ENCODE peak calls at places on chromosomes 1 and 21, in six cellular contexts. A, M, W, E, V and C are unnamed samples.

GRCh38 chr1:109705411-109705810 is 6.6 kb upstream of the GSTM5 start:
- DNase-seq in A (no peak), M (no peak), W (no peak), E (no peak), V (no peak), C (no peak)

GRCh38 chr1:15197591-15198447 is 44.3 kb downstream of the TMEM51 start:
- DNase-seq in A (no peak), M (no peak), W (no peak), E (peak), V (no peak), C (no peak)

GRCh38 chr21:28959367-28960099 is 33.1 kb downstream of the LTN1 start:
- DNase-seq in A (no peak), M (no peak), W (no peak), E (no peak), V (peak), C (peak)

GRCh38 chr1:183885142-183885735 is 80.3 kb downstream of the RGL1 start:
- DNase-seq in A (no peak), M (no peak), W (no peak), E (no peak), V (no peak), C (no peak)

GRCh38 chr1:203045821-203046594 is 19.7 kb downstream of the PPFIA4 start:
- DNase-seq in A (no peak), M (no peak), W (no peak), E (peak), V (no peak), C (no peak)

GRCh38 chr1:67830226-67830625 is 3.0 kb downstream of the GNG12 start:
- DNase-seq in A (no peak), M (no peak), W (no peak), E (no peak), V (no peak), C (no peak)

GRCh38 chr1:61169634-61170033 is 87.3 kb downstream of the NFIA start:
- DNase-seq in A (no peak), M (no peak), W (no peak), E (no peak), V (no peak), C (no peak)

GRCh38 chr1:111142358-111142975 is 2.4 kb downstream of the CEPT1 start:
- DNase-seq in A (no peak), M (no peak), W (no peak), E (no peak), V (no peak), C (no peak)

GRCh38 chr1:162550925-162551324 is 10.6 kb upstream of the UAP1 start:
- DNase-seq in A (no peak), M (no peak), W (no peak), E (no peak), V (no peak), C (no peak)

GRCh38 chr1:185483647-185484450 is 166.8 kb upstream of the IVNS1ABP start:
- DNase-seq in A (no peak), M (no peak), W (no peak), E (no peak), V (peak), C (peak)

GRCh38 chr1:34359411-34359810 is 182.7 kb downstream of the C1orf94 start:
- DNase-seq in A (no peak), M (no peak), W (no peak), E (no peak), V (no peak), C (no peak)

GRCh38 chr21:36030581-36031189 is 29.6 kb downstream of the SETD4 start:
- DNase-seq in A (no peak), M (no peak), W (no peak), E (no peak), V (peak), C (no peak)

GRCh38 chr1:171252482-171252881 is 4.2 kb downstream of the FMO1 start:
- DNase-seq in A (no peak), M (peak), W (no peak), E (no peak), V (no peak), C (no peak)

GRCh38 chr1:23825076-23825761 is at the start of gene HMGCL:
- DNase-seq in A (peak), M (peak), W (peak), E (peak), V (peak), C (peak)

GRCh38 chr1:52238887-52239707 is 97.2 kb downstream of the ZFYVE9 start:
- DNase-seq in A (no peak), M (no peak), W (no peak), E (no peak), V (peak), C (no peak)

GRCh38 chr1:183567584-183567983 is 22.7 kb downstream of the NCF2 start:
- DNase-seq in A (no peak), M (no peak), W (no peak), E (peak), V (peak), C (no peak)

GRCh38 chr1:3822421-3822820 is 26.1 kb upstream of the LRRC47 start:
- DNase-seq in A (no peak), M (no peak), W (no peak), E (no peak), V (no peak), C (no peak)

GRCh38 chr1:108962681-108963051 is 618 bp downstream of the CLCC1 start:
- DNase-seq in A (no peak), M (peak), W (peak), E (no peak), V (no peak), C (no peak)

GRCh38 chr1:164058192-164058591 is 500.8 kb upstream of the PBX1 start:
- DNase-seq in A (no peak), M (no peak), W (no peak), E (no peak), V (no peak), C (no peak)

GRCh38 chr1:41540886-41541591 is 56.6 kb upstream of the EDN2 start:
- DNase-seq in A (no peak), M (no peak), W (no peak), E (peak), V (peak), C (no peak)

GRCh38 chr1:89499320-89499719 is 25.3 kb upstream of the LRRC8B start:
- DNase-seq in A (no peak), M (no peak), W (no peak), E (no peak), V (no peak), C (no peak)

GRCh38 chr1:168178638-168179410 is at the start of gene TIPRL:
- DNase-seq in A (peak), M (peak), W (peak), E (peak), V (peak), C (peak)

GRCh38 chr1:193421487-193421886 is 235.1 kb upstream of the B3GALT2 start:
- DNase-seq in A (no peak), M (no peak), W (no peak), E (no peak), V (no peak), C (no peak)

GRCh38 chr1:30868833-30869435 is 39.6 kb downstream of the SDC3 start:
- DNase-seq in A (no peak), M (no peak), W (no peak), E (no peak), V (no peak), C (no peak)

GRCh38 chr1:97999320-97999719 is 78.5 kb upstream of the DPYD start:
- DNase-seq in A (no peak), M (no peak), W (no peak), E (no peak), V (peak), C (no peak)

GRCh38 chr1:168819668-168820067 is 90.7 kb upstream of the DPT start:
- DNase-seq in A (no peak), M (no peak), W (no peak), E (no peak), V (no peak), C (no peak)

GRCh38 chr21:33111577-33111976 is 41.6 kb downstream of the OLIG1 start:
- DNase-seq in A (no peak), M (no peak), W (no peak), E (no peak), V (no peak), C (no peak)

GRCh38 chr1:62841587-62842169 is 57.7 kb downstream of the ATG4C start:
- DNase-seq in A (no peak), M (peak), W (peak), E (no peak), V (peak), C (peak)

GRCh38 chr1:206419783-206420182 is 50.5 kb upstream of the IKBKE start:
- DNase-seq in A (no peak), M (no peak), W (no peak), E (no peak), V (no peak), C (no peak)

GRCh38 chr1:84877592-84877991 is 15.4 kb downstream of the LPAR3 start:
- DNase-seq in A (no peak), M (no peak), W (no peak), E (no peak), V (peak), C (no peak)

GRCh38 chr1:205843031-205843859 is 6.7 kb downstream of the PM20D1 start:
- DNase-seq in A (no peak), M (no peak), W (no peak), E (no peak), V (no peak), C (no peak)

GRCh38 chr1:243719476-243719875 is 130.6 kb downstream of the AKT3 start:
- DNase-seq in A (no peak), M (no peak), W (no peak), E (no peak), V (no peak), C (peak)